ENCODE peak calls at places on chromosome 20, in seven cellular contexts. W, G, I, M, H, J and T are unnamed samples.

GRCh38 chr20:50379049-50379990 is 130.9 kb upstream of the PTPN1 start:
- DNase-seq in H (no peak), G (peak; percentile 61), I (no peak), J (peak; percentile 91), W (peak; percentile 51), M (no peak), T (peak; percentile 98)

GRCh38 chr20:61659652-61660346 is 405.9 kb downstream of the TAF4 start:
- DNase-seq in J (no peak), I (no peak), G (no peak), M (no peak), H (no peak), W (no peak), T (no peak)

GRCh38 chr20:38937978-38938473 is 11.8 kb downstream of the FAM83D start:
- DNase-seq in G (peak; percentile 53), H (no peak), M (no peak), J (no peak), W (no peak), I (no peak), T (peak; percentile 49)

GRCh38 chr20:19934792-19935491 is 82.2 kb upstream of the NAA20 start:
- DNase-seq in G (peak; percentile 80), I (no peak), M (peak; percentile 22), W (no peak), H (no peak), J (no peak), T (peak; percentile 92)

GRCh38 chr20:14319704-14320103 is 17.7 kb downstream of the FLRT3 start:
- DNase-seq in W (no peak), M (no peak), H (no peak), I (no peak), G (no peak), J (no peak), T (no peak)

GRCh38 chr20:52427960-52428359 is 236.4 kb upstream of the ZFP64 start:
- DNase-seq in W (no peak), H (no peak), I (no peak), G (no peak), J (no peak), M (no peak), T (no peak)

GRCh38 chr20:21693322-21693721 is 12.1 kb upstream of the PAX1 start:
- DNase-seq in M (peak; percentile 23), G (no peak), J (no peak), H (no peak), W (no peak), I (no peak), T (no peak)

GRCh38 chr20:22775671-22776139 is 191.3 kb upstream of the FOXA2 start:
- DNase-seq in W (no peak), I (no peak), M (no peak), H (peak; percentile 23), G (peak; percentile 94), J (peak; percentile 74), T (no peak)

GRCh38 chr20:54069501-54069971 is 858 bp downstream of the BCAS1 start:
- DNase-seq in G (no peak), H (no peak), W (no peak), I (no peak), M (no peak), J (no peak), T (no peak)

GRCh38 chr20:49361872-49362663 is 84.2 kb upstream of the ZNFX1 start:
- DNase-seq in G (no peak), J (no peak), M (no peak), I (no peak), H (no peak), W (no peak), T (no peak)

DNA sequence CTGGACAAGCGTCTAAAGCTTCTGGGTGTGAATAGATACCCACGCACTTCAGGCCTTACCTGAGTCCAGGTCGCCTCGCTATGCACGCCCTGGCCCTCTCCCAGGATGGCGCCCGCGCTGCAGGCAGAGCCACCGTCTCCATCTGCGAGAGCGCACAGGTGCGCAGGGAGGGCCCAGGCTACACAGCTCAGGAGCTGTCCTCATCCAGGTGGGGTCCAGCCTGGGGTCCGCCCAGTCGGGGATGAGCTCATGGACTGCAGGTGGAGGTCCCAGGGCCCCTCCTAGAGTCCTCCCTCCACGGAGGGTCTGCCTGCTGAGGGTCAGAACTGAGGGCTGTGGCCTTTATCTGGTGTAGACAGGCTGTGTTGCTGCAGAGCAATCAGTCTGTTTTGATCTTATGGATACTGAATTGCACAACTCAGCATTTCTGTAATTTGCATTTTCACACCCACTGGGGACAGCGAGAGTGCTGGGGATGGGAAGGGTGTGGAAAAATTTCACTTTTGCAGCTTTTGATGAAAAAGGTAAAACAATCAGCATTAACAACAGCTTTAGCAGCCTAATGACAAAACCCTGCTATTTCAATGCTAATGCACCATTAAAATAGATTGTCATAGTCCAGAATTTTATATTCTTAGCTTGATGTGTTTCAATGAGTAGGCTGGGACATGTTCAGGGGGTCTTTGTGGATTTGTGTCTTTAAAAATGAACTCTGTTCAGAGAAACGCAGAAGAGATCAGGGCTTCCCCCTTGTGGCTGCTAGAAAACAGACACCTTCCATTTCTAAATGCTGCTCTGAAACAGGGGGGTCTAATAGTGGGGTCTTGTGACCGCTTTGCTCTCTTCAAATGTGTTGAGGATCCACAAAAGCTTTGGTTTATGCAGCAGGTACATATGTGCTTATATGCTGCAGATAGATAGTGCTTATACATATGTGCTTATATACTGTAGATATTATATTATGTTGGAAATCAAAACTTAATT is 77.8 kb upstream of the PHACTR3 start:
- DNase-seq in G (no peak), M (no peak), W (no peak), I (no peak), H (no peak), J (no peak), T (no peak)
- TF ChIP-seq CTCF in G (peak; percentile 15), M (no peak), W (peak; percentile 33), I (no peak), H (peak; percentile 43), J (no peak), T (no peak)

GRCh38 chr20:62702008-62702290 is 6.7 kb upstream of the NTSR1 start:
- DNase-seq in I (no peak), M (no peak), J (no peak), H (no peak), W (no peak), G (no peak), T (no peak)

GRCh38 chr20:62704341-62704948 is 4.2 kb upstream of the NTSR1 start:
- DNase-seq in I (no peak), G (peak; percentile 93), M (no peak), J (peak; percentile 96), H (peak; percentile 91), W (peak; percentile 91), T (peak; percentile 96)

GRCh38 chr20:62701161-62702007 is 7.3 kb upstream of the NTSR1 start:
- DNase-seq in M (no peak), G (no peak), W (no peak), H (no peak), I (no peak), J (no peak), T (no peak)

GRCh38 chr20:62703853-62704228 is 4.8 kb upstream of the NTSR1 start:
- DNase-seq in I (no peak), H (peak; percentile 3), W (no peak), J (no peak), M (no peak), G (no peak), T (no peak)

GRCh38 chr20:62702886-62703852 is 5.5 kb upstream of the NTSR1 start:
- DNase-seq in H (peak; percentile 86), I (no peak), J (peak; percentile 95), G (peak; percentile 91), M (no peak), W (peak; percentile 85), T (peak; percentile 43)
- TF ChIP-seq CTCF in H (peak; percentile 19), I (no peak), J (peak; percentile 64), G (peak; percentile 49), M (no peak), W (peak; percentile 45), T (no peak)

GRCh38 chr20:64159711-64160110 is 4.5 kb upstream of the MYT1 start:
- DNase-seq in J (no peak), W (no peak), G (no peak), H (no peak), M (no peak), I (no peak), T (no peak)
- TF ChIP-seq CTCF in J (no peak), W (no peak), G (no peak), H (no peak), M (no peak), I (no peak), T (no peak)

GRCh38 chr20:47063808-47064207 is 169.2 kb downstream of the EYA2 start:
- DNase-seq in W (no peak), H (no peak), I (no peak), J (no peak), M (no peak), G (no peak), T (no peak)
- TF ChIP-seq CTCF in W (no peak), H (no peak), I (no peak), J (no peak), M (no peak), G (no peak), T (no peak)

GRCh38 chr20:57647006-57647932 is 27.0 kb upstream of the ZBP1 start:
- DNase-seq in M (no peak), H (no peak), W (no peak), I (no peak), G (no peak), J (no peak), T (peak; percentile 76)
- TF ChIP-seq CTCF in M (no peak), H (no peak), W (no peak), I (no peak), G (no peak), J (no peak), T (no peak)

GRCh38 chr20:33897313-33897912 is 86.3 kb downstream of the CHMP4B start:
- DNase-seq in M (no peak), W (no peak), H (no peak), I (peak; percentile 24), G (no peak), J (no peak), T (no peak)
- TF ChIP-seq CTCF in M (no peak), W (peak; percentile 33), H (no peak), I (peak; percentile 29), G (peak; percentile 19), J (no peak), T (no peak)